ENCODE peak calls at places on chromosomes 2 and 18, in six cellular contexts. M, Z, T, Y, V and P are unnamed samples.

GRCh38 chr2:3642521-3643215 is 15.3 kb upstream of the ALLC start:
- ATAC-seq in M (no peak), Z (peak), T (no peak), Y (no peak), V (no peak), P (no peak)

GRCh38 chr2:169464508-169465386 is 14.5 kb upstream of the BBS5 start:
- ATAC-seq in M (no peak), Z (no peak), T (peak), Y (peak), V (no peak), P (no peak)

GRCh38 chr2:41544709-41545108 is 503.1 kb upstream of the PKDCC start:
- ATAC-seq in M (no peak), Z (no peak), T (no peak), Y (no peak), V (no peak), P (no peak)

GRCh38 chr2:160062283-160063005 is at the start of gene PLA2R1:
- ATAC-seq in M (peak), Z (peak), T (peak), Y (peak), V (peak), P (peak)

GRCh38 chr18:8003878-8004675 is 437.0 kb downstream of the PTPRM start:
- ATAC-seq in M (peak), Z (no peak), T (no peak), Y (no peak), V (peak), P (no peak)

GRCh38 chr18:59631583-59632181 is 65.5 kb downstream of the CCBE1 start:
- ATAC-seq in M (no peak), Z (peak), T (no peak), Y (no peak), V (no peak), P (no peak)

GRCh38 chr18:36782710-36783109 is 46.1 kb downstream of the TPGS2 start:
- ATAC-seq in M (peak), Z (peak), T (no peak), Y (no peak), V (no peak), P (no peak)

GRCh38 chr2:230203110-230203676 is 16.6 kb downstream of the SP110 start:
- ATAC-seq in M (no peak), Z (no peak), T (peak), Y (peak), V (no peak), P (peak)

GRCh38 chr2:188291142-188291616 is 495 bp upstream of the GULP1 start:
- ATAC-seq in M (peak), Z (no peak), T (no peak), Y (no peak), V (no peak), P (no peak)

GRCh38 chr2:19911799-19912509 is 10.2 kb upstream of the TTC32 start:
- ATAC-seq in M (no peak), Z (peak), T (no peak), Y (no peak), V (no peak), P (peak)

GRCh38 chr2:179983250-179983932 is 23.7 kb downstream of the CWC22 start:
- ATAC-seq in M (no peak), Z (no peak), T (peak), Y (no peak), V (no peak), P (no peak)

GRCh38 chr18:21499997-21500396 is 100.5 kb downstream of the ESCO1 start:
- ATAC-seq in M (no peak), Z (no peak), T (no peak), Y (no peak), V (no peak), P (no peak)

GRCh38 chr2:23584054-23584745 is 199.2 kb downstream of the KLHL29 start:
- ATAC-seq in M (no peak), Z (no peak), T (no peak), Y (no peak), V (no peak), P (no peak)

GRCh38 chr2:43152711-43153627 is 73.4 kb downstream of the ZFP36L2 start:
- ATAC-seq in M (peak), Z (no peak), T (no peak), Y (no peak), V (peak), P (peak)

GRCh38 chr2:72794572-72794971 is 31.3 kb downstream of the EXOC6B start:
- ATAC-seq in M (no peak), Z (peak), T (no peak), Y (no peak), V (no peak), P (no peak)

GRCh38 chr2:104938226-104938941 is 84.5 kb downstream of the POU3F3 start:
- ATAC-seq in M (no peak), Z (no peak), T (peak), Y (peak), V (no peak), P (no peak)

GRCh38 chr2:222751821-222752719 is 80.6 kb downstream of the MOGAT1 start:
- ATAC-seq in M (no peak), Z (no peak), T (no peak), Y (no peak), V (no peak), P (no peak)

GRCh38 chr2:180505203-180505602 is 475.2 kb upstream of the UBE2E3 start:
- ATAC-seq in M (no peak), Z (peak), T (no peak), Y (no peak), V (no peak), P (no peak)

GRCh38 chr18:51169731-51170130 is 27.8 kb downstream of the MEX3C start:
- ATAC-seq in M (no peak), Z (no peak), T (no peak), Y (no peak), V (no peak), P (no peak)